ENCODE peak calls at places on chromosomes 11 and 22, in eight cellular contexts. D, I, C, G, E, B, J and V are unnamed samples.

GRCh38 chr11:130522284-130522961 is 74.0 kb downstream of the ADAMTS15 start:
- DNase-seq in G (no peak), D (no peak), J (peak), E (peak), I (no peak), C (peak), B (peak), V (no peak)

GRCh38 chr11:118175600-118176399 is 639 bp downstream of the SCN2B start:
- DNase-seq in B (no peak), G (no peak), I (no peak), J (no peak), C (no peak), E (no peak), D (no peak), V (no peak)

GRCh38 chr11:4065601-4066377 is 28.8 kb upstream of the RRM1 start:
- DNase-seq in B (no peak), D (no peak), C (no peak), E (no peak), G (no peak), I (no peak), J (no peak), V (no peak)

GRCh38 chr11:128405693-128406364 is 181.5 kb downstream of the ETS1 start:
- DNase-seq in G (no peak), I (no peak), D (no peak), E (no peak), C (no peak), B (no peak), J (no peak), V (no peak)

GRCh38 chr11:129277216-129277838 is 85.2 kb upstream of the ARHGAP32 start:
- DNase-seq in G (no peak), E (peak), B (no peak), J (no peak), D (no peak), C (peak), I (no peak), V (no peak)

GRCh38 chr11:108803781-108804180 is 138.9 kb downstream of the DDX10 start:
- DNase-seq in B (no peak), J (no peak), C (no peak), G (no peak), D (no peak), E (no peak), I (no peak), V (no peak)

GRCh38 chr11:78943841-78944240 is 369.2 kb upstream of the NARS2 start:
- DNase-seq in C (no peak), I (no peak), G (no peak), D (no peak), J (no peak), B (no peak), E (no peak), V (no peak)

GRCh38 chr22:40597541-40598453 is 38.7 kb downstream of the MRTFA start:
- DNase-seq in I (no peak), E (no peak), C (no peak), B (no peak), D (no peak), J (no peak), G (no peak), V (no peak)

GRCh38 chr22:26548303-26548702 is 36.0 kb upstream of the TFIP11 start:
- DNase-seq in D (no peak), I (no peak), C (no peak), G (no peak), J (no peak), B (no peak), E (no peak), V (no peak)

GRCh38 chr11:124760205-124760652 is 1.9 kb downstream of the ESAM start:
- DNase-seq in C (peak), E (no peak), G (peak), I (no peak), D (no peak), B (no peak), J (no peak), V (no peak)

GRCh38 chr11:71311928-71312510 is 59.6 kb upstream of the SHANK2 start:
- DNase-seq in J (peak), C (no peak), D (no peak), I (no peak), B (no peak), E (peak), G (no peak), V (no peak)

GRCh38 chr22:44365196-44365802 is 52.5 kb upstream of the SHISAL1 start:
- DNase-seq in E (no peak), G (no peak), J (no peak), I (no peak), C (no peak), B (no peak), D (no peak), V (no peak)

GRCh38 chr22:22748297-22748743 is 103.9 kb downstream of the GGTLC2 start:
- DNase-seq in I (no peak), D (peak), C (peak), B (no peak), E (peak), J (peak), G (peak), V (no peak)

GRCh38 chr22:47534150-47535133 is 772.0 kb downstream of the TBC1D22A start:
- DNase-seq in G (no peak), D (no peak), J (no peak), B (no peak), C (no peak), I (no peak), E (no peak), V (no peak)

GRCh38 chr11:44689265-44689664 is 37.5 kb upstream of the TSPAN18 start:
- DNase-seq in J (no peak), C (no peak), B (no peak), I (no peak), G (no peak), E (no peak), D (no peak), V (no peak)

GRCh38 chr11:36512016-36512415 is 1.9 kb upstream of the TRAF6 start:
- DNase-seq in G (no peak), D (no peak), C (no peak), B (no peak), I (no peak), E (no peak), J (no peak), V (no peak)

GRCh38 chr11:76781861-76782500 is 1.2 kb upstream of the TSKU start:
- DNase-seq in D (no peak), C (no peak), G (no peak), I (no peak), B (no peak), E (no peak), J (peak), V (no peak)

GRCh38 chr11:13924801-13925327 is 37.7 kb upstream of the SPON1 start:
- DNase-seq in E (no peak), J (no peak), C (peak), G (no peak), I (no peak), D (no peak), B (no peak), V (no peak)

GRCh38 chr22:45671051-45671782 is 417 bp upstream of the ATXN10 start:
- DNase-seq in C (peak), E (no peak), G (no peak), J (no peak), I (no peak), D (no peak), B (peak), V (no peak)